ENCODE peak calls at places on chromosomes 1 and 21, in five cellular contexts. H, R, L, U and X are unnamed samples.

GRCh38 chr1:167043752-167044488 is 46.3 kb downstream of the GPA33 start:
- DNase-seq in U (peak; percentile 66), L (peak; percentile 79), H (peak; percentile 24), R (peak; percentile 67), X (peak; percentile 83)

GRCh38 chr1:219132939-219133338 is 40.7 kb upstream of the LYPLAL1 start:
- DNase-seq in U (no peak), L (no peak), H (no peak), R (no peak), X (no peak)

GRCh38 chr21:44377922-44378645 is 24.7 kb downstream of the TRPM2 start:
- DNase-seq in U (peak; percentile 39), R (peak; percentile 17), L (no peak), H (no peak), X (no peak)

GRCh38 chr1:37634554-37635308 is at the start of gene RSPO1:
- DNase-seq in R (peak; percentile 91), U (peak; percentile 73), H (no peak), L (no peak), X (no peak)

GRCh38 chr21:17427831-17428483 is 84.9 kb upstream of the CXADR start:
- DNase-seq in H (no peak), L (no peak), R (no peak), U (no peak), X (no peak)

GRCh38 chr1:162003825-162004205 is 19.9 kb downstream of the OLFML2B start:
- DNase-seq in R (no peak), H (no peak), U (no peak), L (no peak), X (no peak)

GRCh38 chr21:33870768-33871167 is 44.8 kb downstream of the ATP5PO start:
- DNase-seq in U (no peak), H (no peak), L (no peak), R (no peak), X (no peak)

GRCh38 chr1:12153181-12153785 is 13.5 kb upstream of the TNFRSF1B start:
- DNase-seq in R (no peak), H (no peak), L (peak; percentile 38), U (no peak), X (no peak)

GRCh38 chr1:236150972-236151371 is 8.6 kb downstream of the GPR137B start:
- DNase-seq in U (no peak), R (no peak), H (no peak), L (no peak), X (no peak)

GRCh38 chr1:110982320-110982719 is 18.6 kb upstream of the LRIF1 start:
- DNase-seq in U (no peak), H (no peak), R (no peak), L (no peak), X (no peak)

GRCh38 chr1:26539722-26540121 is 10.2 kb downstream of the RPS6KA1 start:
- DNase-seq in L (no peak), R (no peak), U (no peak), H (no peak), X (no peak)

GRCh38 chr1:19332832-19333231 is 20.7 kb downstream of the SLC66A1 start:
- DNase-seq in U (no peak), R (no peak), H (no peak), L (no peak), X (no peak)

GRCh38 chr1:178155478-178156255 is 61.8 kb downstream of the RASAL2 start:
- DNase-seq in U (no peak), L (no peak), R (no peak), H (no peak), X (no peak)

GRCh38 chr1:10516244-10516643 is 41.5 kb downstream of the PEX14 start:
- DNase-seq in R (no peak), H (no peak), L (no peak), U (no peak), X (no peak)

GRCh38 chr21:42414928-42415769 is 11.4 kb downstream of the UBASH3A start:
- DNase-seq in L (peak; percentile 98), U (no peak), H (no peak), R (no peak), X (peak; percentile 83)

GRCh38 chr1:184254849-184255248 is 132.0 kb upstream of the C1orf21 start:
- DNase-seq in R (no peak), H (no peak), U (peak; percentile 65), L (no peak), X (no peak)

GRCh38 chr1:182806015-182806678 is 16.6 kb downstream of the NPL start:
- DNase-seq in H (no peak), R (peak; percentile 16), L (no peak), U (peak; percentile 92), X (no peak)

GRCh38 chr1:66623812-66624211 is 89.9 kb downstream of the SGIP1 start:
- DNase-seq in R (no peak), U (no peak), L (no peak), H (no peak), X (no peak)

GRCh38 chr21:26170471-26171309 is at the start of gene APP:
- DNase-seq in L (peak; percentile 89), U (peak; percentile 93), R (peak; percentile 98), H (peak; percentile 78), X (peak; percentile 88)

GRCh38 chr1:84300991-84301758 is at the start of gene SAMD13:
- DNase-seq in R (peak; percentile 51), L (peak; percentile 34), U (no peak), H (no peak), X (peak; percentile 43)

GRCh38 chr1:168319691-168320090 is 39.0 kb downstream of the TBX19 start:
- DNase-seq in U (peak; percentile 83), H (no peak), L (no peak), R (no peak), X (no peak)